ENCODE peak calls at places on chromosomes 3 and 15, in four cellular contexts. Y, K, H and O are unnamed samples.

GRCh38 chr15:92869263-92869940 is 30.7 kb upstream of the CHD2 start:
- DNase-seq in Y (no peak), K (no peak), H (no peak), O (peak)

GRCh38 chr3:189684317-189684716 is 53.1 kb downstream of the TP63 start:
- DNase-seq in Y (no peak), K (no peak), H (no peak), O (no peak)

GRCh38 chr3:16279417-16279816 is 14.4 kb downstream of the OXNAD1 start:
- DNase-seq in Y (no peak), K (no peak), H (no peak), O (no peak)

GRCh38 chr3:147890114-147890513 is 480.9 kb downstream of the ZIC1 start:
- DNase-seq in Y (no peak), K (no peak), H (no peak), O (no peak)

GRCh38 chr15:47750030-47750739 is 32.9 kb downstream of the SEMA6D start:
- DNase-seq in Y (no peak), K (no peak), H (no peak), O (peak)

GRCh38 chr3:27677554-27677953 is 44.6 kb downstream of the EOMES start:
- DNase-seq in Y (no peak), K (no peak), H (peak), O (peak)

GRCh38 chr3:3699816-3700633 is 99.2 kb upstream of the LRRN1 start:
- DNase-seq in Y (no peak), K (no peak), H (no peak), O (no peak)

GRCh38 chr3:133487920-133488540 is 85.5 kb upstream of the CDV3 start:
- DNase-seq in Y (peak), K (no peak), H (no peak), O (no peak)

GRCh38 chr3:102297259-102297658 is 137.6 kb upstream of the ZPLD1 start:
- DNase-seq in Y (no peak), K (no peak), H (no peak), O (no peak)

GRCh38 chr3:45417949-45418847 is 29.8 kb downstream of the LARS2 start:
- DNase-seq in Y (no peak), K (no peak), H (no peak), O (no peak)

GRCh38 chr3:194439915-194440550 is 41.0 kb upstream of the GP5 start:
- DNase-seq in Y (no peak), K (no peak), H (no peak), O (no peak)

GRCh38 chr3:100123112-100123511 is 8.8 kb upstream of the FILIP1L start:
- DNase-seq in Y (no peak), K (no peak), H (no peak), O (no peak)

GRCh38 chr15:33126559-33127290 is 67.8 kb downstream of the FMN1 start:
- DNase-seq in Y (peak), K (peak), H (peak), O (peak)

GRCh38 chr3:178203152-178203551 is 333.1 kb upstream of the KCNMB2 start:
- DNase-seq in Y (no peak), K (no peak), H (no peak), O (peak)

GRCh38 chr3:126550488-126551051 is 8.2 kb downstream of the C3orf22 start:
- DNase-seq in Y (no peak), K (no peak), H (no peak), O (no peak)

GRCh38 chr3:50089603-50089945 is 855 bp downstream of the RBM5 start:
- DNase-seq in Y (no peak), K (no peak), H (no peak), O (peak)